ENCODE peak calls at places on chromosomes 11 and 22, in five cellular contexts. K, W, L, H and M are unnamed samples.

GRCh38 chr11:74909363-74909762 is 39.5 kb downstream of the XRRA1 start:
- DNase-seq in K (no peak), W (no peak), L (no peak), H (no peak), M (no peak)

GRCh38 chr11:108754901-108755625 is 90.2 kb downstream of the DDX10 start:
- DNase-seq in K (no peak), W (no peak), L (no peak), H (peak; percentile 7), M (no peak)

GRCh38 chr11:43943357-43943930 is 1.0 kb downstream of the C11orf96 start:
- DNase-seq in K (no peak), W (no peak), L (no peak), H (peak; percentile 20), M (no peak)

GRCh38 chr11:111918390-111919256 is at the start of gene C11orf52:
- DNase-seq in K (no peak), W (peak; percentile 79), L (peak; percentile 69), H (peak; percentile 51), M (no peak)

GRCh38 chr11:60143768-60144167 is 39.1 kb downstream of the MS4A6A start:
- DNase-seq in K (no peak), W (no peak), L (no peak), H (no peak), M (no peak)

GRCh38 chr22:32561756-32562155 is 87.1 kb downstream of the FBXO7 start:
- DNase-seq in K (no peak), W (no peak), L (no peak), H (no peak), M (no peak)

GRCh38 chr11:27812341-27812740 is 112.1 kb upstream of the BDNF start:
- DNase-seq in K (no peak), W (no peak), L (no peak), H (no peak), M (no peak)

GRCh38 chr11:70494559-70495350 is 96.4 kb downstream of the CTTN start:
- DNase-seq in K (no peak), W (no peak), L (no peak), H (no peak), M (no peak)

GRCh38 chr11:71241721-71242259 is 10.6 kb downstream of the SHANK2 start:
- DNase-seq in K (no peak), W (no peak), L (no peak), H (no peak), M (no peak)

GRCh38 chr11:34192481-34193401 is 87.3 kb downstream of the NAT10 start:
- DNase-seq in K (peak; percentile 69), W (peak; percentile 60), L (no peak), H (no peak), M (no peak)

GRCh38 chr22:27130949-27131745 is 473.8 kb downstream of the MIAT start:
- DNase-seq in K (no peak), W (no peak), L (no peak), H (no peak), M (no peak)

GRCh38 chr11:27456140-27456801 is 16.3 kb downstream of the LGR4 start:
- DNase-seq in K (no peak), W (no peak), L (no peak), H (no peak), M (no peak)

GRCh38 chr11:102429691-102430090 is 22.9 kb downstream of the TMEM123 start:
- DNase-seq in K (no peak), W (no peak), L (no peak), H (no peak), M (no peak)

GRCh38 chr11:110529043-110529442 is 99.3 kb downstream of the FDX1 start:
- DNase-seq in K (no peak), W (peak; percentile 27), L (no peak), H (peak; percentile 45), M (peak; percentile 43)

GRCh38 chr11:131534031-131534430 is 163.6 kb downstream of the NTM start:
- DNase-seq in K (no peak), W (no peak), L (no peak), H (no peak), M (no peak)

GRCh38 chr22:47778160-47778658 is 1015.8 kb downstream of the TBC1D22A start:
- DNase-seq in K (no peak), W (no peak), L (no peak), H (no peak), M (no peak)

GRCh38 chr11:60972182-60973030 is 926 bp downstream of the CD6 start:
- DNase-seq in K (no peak), W (no peak), L (no peak), H (no peak), M (no peak)

GRCh38 chr22:37358917-37359316 is 68.4 kb downstream of the ELFN2 start:
- DNase-seq in K (no peak), W (no peak), L (no peak), H (no peak), M (no peak)

GRCh38 chr11:34366522-34366921 is 8.7 kb upstream of the ABTB2 start:
- DNase-seq in K (peak; percentile 36), W (peak; percentile 73), L (no peak), H (peak; percentile 60), M (no peak)

GRCh38 chr11:71451596-71452353 is 1.2 kb upstream of the NADSYN1 start:
- DNase-seq in K (no peak), W (no peak), L (no peak), H (peak; percentile 72), M (no peak)

GRCh38 chr11:122523841-122524531 is 131.5 kb upstream of the UBASH3B start:
- DNase-seq in K (peak; percentile 43), W (no peak), L (peak; percentile 45), H (no peak), M (no peak)

GRCh38 chr11:94880216-94880615 is 93.1 kb downstream of the CWC15 start:
- DNase-seq in K (no peak), W (peak; percentile 41), L (no peak), H (no peak), M (no peak)

GRCh38 chr11:107689317-107690202 is 22.3 kb downstream of the SLN start:
- DNase-seq in K (peak; percentile 62), W (peak; percentile 54), L (peak; percentile 78), H (peak; percentile 78), M (no peak)

GRCh38 chr11:68012843-68013610 is 2.9 kb downstream of the ALDH3B1 start:
- DNase-seq in K (no peak), W (peak; percentile 80), L (no peak), H (no peak), M (peak; percentile 48)

GRCh38 chr22:33866521-33866920 is 53.8 kb downstream of the LARGE1 start:
- DNase-seq in K (no peak), W (no peak), L (no peak), H (no peak), M (no peak)

GRCh38 chr11:23765862-23766261 is 731.0 kb upstream of the LUZP2 start:
- DNase-seq in K (no peak), W (no peak), L (no peak), H (no peak), M (no peak)

GRCh38 chr11:46348566-46348981 is 1.3 kb downstream of the DGKZ start:
- DNase-seq in K (no peak), W (no peak), L (no peak), H (no peak), M (no peak)

GRCh38 chr11:113549061-113549460 is 73.9 kb upstream of the DRD2 start:
- DNase-seq in K (no peak), W (no peak), L (no peak), H (no peak), M (no peak)

GRCh38 chr22:47474464-47474863 is 712.0 kb downstream of the TBC1D22A start:
- DNase-seq in K (no peak), W (no peak), L (no peak), H (no peak), M (no peak)

GRCh38 chr11:128725630-128726461 is 32.0 kb downstream of the FLI1 start:
- DNase-seq in K (no peak), W (no peak), L (no peak), H (no peak), M (no peak)

GRCh38 chr11:118338637-118339061 is 3.9 kb downstream of the CD3D start:
- DNase-seq in K (no peak), W (no peak), L (no peak), H (peak; percentile 74), M (no peak)

GRCh38 chr22:22074634-22075381 is 92.2 kb upstream of the TOP3B start:
- DNase-seq in K (no peak), W (no peak), L (no peak), H (no peak), M (no peak)

GRCh38 chr11:69166186-69167115 is 10.7 kb downstream of the SMIM38 start:
- DNase-seq in K (peak; percentile 46), W (peak; percentile 35), L (no peak), H (peak; percentile 51), M (peak; percentile 66)

GRCh38 chr11:124829986-124830385 is 29.8 kb upstream of the MSANTD2 start:
- DNase-seq in K (no peak), W (no peak), L (no peak), H (no peak), M (no peak)

GRCh38 chr11:64437426-64437825 is 78.5 kb downstream of the RPS6KA4 start:
- DNase-seq in K (no peak), W (no peak), L (no peak), H (no peak), M (no peak)

GRCh38 chr11:58965246-58965985 is 26.1 kb downstream of the GLYATL1 start:
- DNase-seq in K (no peak), W (no peak), L (no peak), H (no peak), M (no peak)
- TF ChIP-seq YY1 in K (no peak), W (no peak), L (no peak), H (no peak), M (no peak)

GRCh38 chr11:78417888-78418583 is 416 bp upstream of the GAB2 start:
- DNase-seq in K (peak; percentile 92), W (peak; percentile 32), L (peak; percentile 82), H (peak; percentile 91), M (no peak)

GRCh38 chr11:78418584-78419211 is 1.1 kb upstream of the GAB2 start:
- DNase-seq in K (no peak), W (no peak), L (no peak), H (no peak), M (no peak)

GRCh38 chr11:78420255-78420764 is 2.7 kb upstream of the GAB2 start:
- DNase-seq in K (peak; percentile 70), W (no peak), L (peak; percentile 76), H (peak; percentile 76), M (no peak)

GRCh38 chr11:78420796-78421209 is 3.2 kb upstream of the GAB2 start:
- DNase-seq in K (peak; percentile 65), W (no peak), L (no peak), H (no peak), M (no peak)

GRCh38 chr11:78419327-78419726 is 1.7 kb upstream of the GAB2 start:
- DNase-seq in K (no peak), W (no peak), L (no peak), H (no peak), M (no peak)
- TF ChIP-seq YY1 in K (no peak), W (no peak), L (no peak), H (no peak), M (no peak)

GRCh38 chr22:23763579-23764331 is 965 bp downstream of the C22orf15 start:
- DNase-seq in K (peak; percentile 25), W (no peak), L (peak; percentile 76), H (no peak), M (no peak)
- TF ChIP-seq YY1 in K (no peak), W (no peak), L (no peak), H (no peak), M (no peak)

DNA sequence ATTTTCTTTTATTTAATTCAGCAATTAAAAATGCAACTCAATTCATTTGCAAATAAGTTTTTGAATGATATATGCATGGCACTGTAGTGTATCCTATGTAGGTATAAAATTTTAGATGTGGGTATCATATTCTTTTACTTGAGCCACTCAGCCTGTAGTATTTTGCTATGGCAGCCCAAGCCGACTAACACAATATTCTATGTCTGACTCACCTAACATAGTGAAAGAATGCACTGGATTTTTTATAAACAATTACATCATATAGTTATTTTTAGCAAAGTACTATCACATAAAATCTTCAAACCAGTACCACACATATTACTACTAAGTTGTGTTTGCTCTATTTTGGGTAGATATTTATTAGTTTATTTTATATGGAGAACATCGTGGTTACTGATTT is 21.9 kb upstream of the GRIA4 start:
- DNase-seq in K (no peak), W (no peak), L (no peak), H (no peak), M (no peak)
- TF ChIP-seq YY1 in K (no peak), W (no peak), L (no peak), H (no peak), M (no peak)